ENCODE peak calls at places on chromosomes 4 and X, in nine cellular contexts. One of them, this sample, is unnamed.

GRCh38 chrX:48558270-48558669 is 16.0 kb upstream of the RBM3 start:
- DNase-seq in foreskin fibroblast: peak
- DNase-seq in AG10803: peak
- DNase-seq in epithelial cell of esophagus: peak
- DNase-seq in AG09309: peak
- DNase-seq in AG04450: peak
- DNase-seq in fibroblast of lung: peak
- DNase-seq in mucosa of descending colon: no peak
- DNase-seq in pancreas: no peak
- DNase-seq in this sample: peak

GRCh38 chr4:154082760-154083530 is 294.1 kb upstream of the SFRP2 start:
- DNase-seq in foreskin fibroblast: peak
- DNase-seq in AG10803: peak
- DNase-seq in epithelial cell of esophagus: peak
- DNase-seq in AG09309: no peak
- DNase-seq in AG04450: no peak
- DNase-seq in fibroblast of lung: no peak
- DNase-seq in mucosa of descending colon: no peak
- DNase-seq in pancreas: no peak
- DNase-seq in this sample: no peak

GRCh38 chrX:24117288-24117687 is 32.2 kb upstream of the ZFX start:
- DNase-seq in foreskin fibroblast: peak
- DNase-seq in AG10803: peak
- DNase-seq in epithelial cell of esophagus: peak
- DNase-seq in AG09309: peak
- DNase-seq in AG04450: peak
- DNase-seq in fibroblast of lung: peak
- DNase-seq in mucosa of descending colon: no peak
- DNase-seq in pancreas: no peak
- DNase-seq in this sample: peak

GRCh38 chrX:101550825-101551767 is 749 bp downstream of the ARMCX1 start:
- DNase-seq in foreskin fibroblast: peak
- DNase-seq in AG10803: peak
- DNase-seq in epithelial cell of esophagus: peak
- DNase-seq in AG09309: no peak
- DNase-seq in AG04450: no peak
- DNase-seq in fibroblast of lung: peak
- DNase-seq in mucosa of descending colon: peak
- DNase-seq in pancreas: peak
- DNase-seq in this sample: peak

GRCh38 chr4:37981844-37982720 is 21.9 kb downstream of the PTTG2 start:
- DNase-seq in foreskin fibroblast: peak
- DNase-seq in AG10803: peak
- DNase-seq in epithelial cell of esophagus: no peak
- DNase-seq in AG09309: peak
- DNase-seq in AG04450: no peak
- DNase-seq in fibroblast of lung: no peak
- DNase-seq in mucosa of descending colon: no peak
- DNase-seq in pancreas: no peak
- DNase-seq in this sample: peak

GRCh38 chr4:102683846-102684581 is 76.8 kb downstream of the MANBA start:
- DNase-seq in foreskin fibroblast: no peak
- DNase-seq in AG10803: no peak
- DNase-seq in epithelial cell of esophagus: peak
- DNase-seq in AG09309: no peak
- DNase-seq in AG04450: no peak
- DNase-seq in fibroblast of lung: no peak
- DNase-seq in mucosa of descending colon: no peak
- DNase-seq in pancreas: no peak
- DNase-seq in this sample: peak

GRCh38 chr4:174631901-174632758 is 109.8 kb upstream of the HPGD start:
- DNase-seq in foreskin fibroblast: peak
- DNase-seq in AG10803: peak
- DNase-seq in epithelial cell of esophagus: peak
- DNase-seq in AG09309: peak
- DNase-seq in AG04450: peak
- DNase-seq in fibroblast of lung: peak
- DNase-seq in mucosa of descending colon: no peak
- DNase-seq in pancreas: no peak
- DNase-seq in this sample: peak

GRCh38 chr4:6231663-6232165 is 31.4 kb upstream of the JAKMIP1 start:
- DNase-seq in foreskin fibroblast: no peak
- DNase-seq in AG10803: no peak
- DNase-seq in epithelial cell of esophagus: no peak
- DNase-seq in AG09309: no peak
- DNase-seq in AG04450: no peak
- DNase-seq in fibroblast of lung: no peak
- DNase-seq in mucosa of descending colon: no peak
- DNase-seq in pancreas: no peak
- DNase-seq in this sample: no peak

GRCh38 chrX:41481264-41482109 is 34.3 kb downstream of the NYX start:
- DNase-seq in foreskin fibroblast: no peak
- DNase-seq in AG10803: peak
- DNase-seq in epithelial cell of esophagus: no peak
- DNase-seq in AG09309: no peak
- DNase-seq in AG04450: no peak
- DNase-seq in fibroblast of lung: no peak
- DNase-seq in mucosa of descending colon: no peak
- DNase-seq in pancreas: no peak
- DNase-seq in this sample: no peak

GRCh38 chrX:9473708-9474107 is 8.8 kb downstream of the TBL1X start:
- DNase-seq in foreskin fibroblast: no peak
- DNase-seq in AG10803: no peak
- DNase-seq in epithelial cell of esophagus: no peak
- DNase-seq in AG09309: no peak
- DNase-seq in AG04450: no peak
- DNase-seq in fibroblast of lung: no peak
- DNase-seq in mucosa of descending colon: no peak
- DNase-seq in pancreas: no peak
- DNase-seq in this sample: no peak

GRCh38 chr4:87382116-87382515 is 8.9 kb downstream of the HSD17B11 start:
- DNase-seq in foreskin fibroblast: no peak
- DNase-seq in AG10803: no peak
- DNase-seq in epithelial cell of esophagus: no peak
- DNase-seq in AG09309: no peak
- DNase-seq in AG04450: no peak
- DNase-seq in fibroblast of lung: no peak
- DNase-seq in mucosa of descending colon: no peak
- DNase-seq in pancreas: no peak
- DNase-seq in this sample: no peak

GRCh38 chr4:84673475-84674230 is 90.7 kb downstream of the CDS1 start:
- DNase-seq in foreskin fibroblast: peak
- DNase-seq in AG10803: peak
- DNase-seq in epithelial cell of esophagus: peak
- DNase-seq in AG09309: peak
- DNase-seq in AG04450: peak
- DNase-seq in fibroblast of lung: peak
- DNase-seq in mucosa of descending colon: no peak
- DNase-seq in pancreas: no peak
- DNase-seq in this sample: peak

GRCh38 chr4:54063737-54064316 is 578 bp downstream of the CHIC2 start:
- DNase-seq in foreskin fibroblast: peak
- DNase-seq in AG10803: peak
- DNase-seq in epithelial cell of esophagus: peak
- DNase-seq in AG09309: no peak
- DNase-seq in AG04450: no peak
- DNase-seq in fibroblast of lung: no peak
- DNase-seq in mucosa of descending colon: peak
- DNase-seq in pancreas: peak
- DNase-seq in this sample: no peak

GRCh38 chr4:106266201-106266600 is 49.8 kb downstream of the TBCK start:
- DNase-seq in foreskin fibroblast: peak
- DNase-seq in AG10803: peak
- DNase-seq in epithelial cell of esophagus: peak
- DNase-seq in AG09309: peak
- DNase-seq in AG04450: peak
- DNase-seq in fibroblast of lung: peak
- DNase-seq in mucosa of descending colon: no peak
- DNase-seq in pancreas: no peak
- DNase-seq in this sample: peak

GRCh38 chr4:148653681-148654080 is 211.5 kb upstream of the NR3C2 start:
- DNase-seq in foreskin fibroblast: no peak
- DNase-seq in AG10803: no peak
- DNase-seq in epithelial cell of esophagus: no peak
- DNase-seq in AG09309: no peak
- DNase-seq in AG04450: no peak
- DNase-seq in fibroblast of lung: no peak
- DNase-seq in mucosa of descending colon: no peak
- DNase-seq in pancreas: no peak
- DNase-seq in this sample: peak

GRCh38 chr4:2465032-2465431 is 3.9 kb upstream of the RNF4 start:
- DNase-seq in foreskin fibroblast: no peak
- DNase-seq in AG10803: no peak
- DNase-seq in epithelial cell of esophagus: no peak
- DNase-seq in AG09309: no peak
- DNase-seq in AG04450: no peak
- DNase-seq in fibroblast of lung: no peak
- DNase-seq in mucosa of descending colon: no peak
- DNase-seq in pancreas: no peak
- DNase-seq in this sample: no peak

GRCh38 chr4:2462218-2462991 is 6.5 kb upstream of the RNF4 start:
- DNase-seq in foreskin fibroblast: peak
- DNase-seq in AG10803: peak
- DNase-seq in epithelial cell of esophagus: peak
- DNase-seq in AG09309: no peak
- DNase-seq in AG04450: peak
- DNase-seq in fibroblast of lung: peak
- DNase-seq in mucosa of descending colon: peak
- DNase-seq in pancreas: peak
- DNase-seq in this sample: peak

GRCh38 chr4:2459589-2460349 is 9.1 kb upstream of the RNF4 start:
- DNase-seq in foreskin fibroblast: no peak
- DNase-seq in AG10803: no peak
- DNase-seq in epithelial cell of esophagus: no peak
- DNase-seq in AG09309: no peak
- DNase-seq in AG04450: no peak
- DNase-seq in fibroblast of lung: no peak
- DNase-seq in mucosa of descending colon: no peak
- DNase-seq in pancreas: peak
- DNase-seq in this sample: no peak

GRCh38 chr4:2461246-2461960 is 7.5 kb upstream of the RNF4 start:
- DNase-seq in foreskin fibroblast: no peak
- DNase-seq in AG10803: no peak
- DNase-seq in epithelial cell of esophagus: no peak
- DNase-seq in AG09309: no peak
- DNase-seq in AG04450: no peak
- DNase-seq in fibroblast of lung: no peak
- DNase-seq in mucosa of descending colon: no peak
- DNase-seq in pancreas: peak
- DNase-seq in this sample: no peak

DNA sequence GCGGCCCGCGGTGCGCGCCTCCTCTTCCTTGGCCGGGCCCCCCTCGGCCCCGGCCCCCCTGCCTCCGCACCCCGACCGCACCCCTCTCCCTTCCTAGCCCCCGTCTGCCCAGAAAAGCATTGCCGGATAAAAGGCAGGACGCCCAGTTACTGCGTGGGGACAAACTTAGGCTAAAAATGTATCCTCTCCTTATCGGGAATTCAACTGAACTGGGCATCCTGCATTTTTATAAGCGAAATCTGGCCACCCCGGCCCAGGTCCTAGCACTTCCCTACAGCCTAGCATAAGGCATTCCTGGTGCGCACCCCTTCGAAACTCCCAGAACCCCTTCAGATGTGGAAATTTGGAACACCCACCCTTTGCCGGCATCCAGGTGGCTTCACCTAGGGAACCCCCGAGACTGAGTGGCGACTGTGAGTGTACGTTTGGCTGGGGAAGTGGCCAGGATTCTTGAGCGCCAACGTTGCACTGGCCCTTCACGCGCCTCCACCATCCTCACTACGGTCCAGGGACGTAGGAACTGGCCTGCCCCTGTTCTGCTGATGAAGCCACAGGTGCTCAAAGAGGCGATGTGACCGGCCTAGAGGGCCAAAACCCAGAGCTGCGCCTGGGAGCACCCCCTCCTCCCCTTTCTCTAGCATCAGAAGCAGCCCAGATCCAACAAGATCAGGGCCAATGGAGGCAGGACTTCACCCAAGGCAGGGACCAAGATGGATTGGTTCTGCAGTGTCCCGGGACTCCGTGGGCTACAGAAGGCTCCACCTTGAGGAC is 5.7 kb upstream of the RNF4 start:
- DNase-seq in foreskin fibroblast: no peak
- DNase-seq in AG10803: no peak
- DNase-seq in epithelial cell of esophagus: no peak
- DNase-seq in AG09309: no peak
- DNase-seq in AG04450: no peak
- DNase-seq in fibroblast of lung: no peak
- DNase-seq in mucosa of descending colon: no peak
- DNase-seq in pancreas: peak
- DNase-seq in this sample: no peak
- TF ChIP-seq CTCF in foreskin fibroblast: no peak
- TF ChIP-seq CTCF in AG10803: no peak
- TF ChIP-seq CTCF in epithelial cell of esophagus: no peak
- TF ChIP-seq CTCF in AG09309: no peak
- TF ChIP-seq CTCF in AG04450: no peak
- TF ChIP-seq CTCF in fibroblast of lung: no peak
- TF ChIP-seq CTCF in mucosa of descending colon: no peak
- TF ChIP-seq CTCF in pancreas: peak
- TF ChIP-seq CTCF in this sample: no peak

GRCh38 chr4:117986331-117986730 is 48.0 kb upstream of the NDST3 start:
- DNase-seq in foreskin fibroblast: no peak
- DNase-seq in AG10803: no peak
- DNase-seq in epithelial cell of esophagus: no peak
- DNase-seq in AG09309: no peak
- DNase-seq in AG04450: no peak
- DNase-seq in fibroblast of lung: no peak
- DNase-seq in mucosa of descending colon: no peak
- DNase-seq in pancreas: no peak
- DNase-seq in this sample: no peak
- H3K4me3 ChIP-seq in foreskin fibroblast: no peak
- H3K4me3 ChIP-seq in AG10803: no peak
- H3K4me3 ChIP-seq in epithelial cell of esophagus: no peak
- H3K4me3 ChIP-seq in AG09309: no peak
- H3K4me3 ChIP-seq in AG04450: no peak
- H3K4me3 ChIP-seq in fibroblast of lung: no peak
- H3K4me3 ChIP-seq in mucosa of descending colon: no peak
- H3K4me3 ChIP-seq in pancreas: no peak
- H3K4me3 ChIP-seq in this sample: no peak

DNA sequence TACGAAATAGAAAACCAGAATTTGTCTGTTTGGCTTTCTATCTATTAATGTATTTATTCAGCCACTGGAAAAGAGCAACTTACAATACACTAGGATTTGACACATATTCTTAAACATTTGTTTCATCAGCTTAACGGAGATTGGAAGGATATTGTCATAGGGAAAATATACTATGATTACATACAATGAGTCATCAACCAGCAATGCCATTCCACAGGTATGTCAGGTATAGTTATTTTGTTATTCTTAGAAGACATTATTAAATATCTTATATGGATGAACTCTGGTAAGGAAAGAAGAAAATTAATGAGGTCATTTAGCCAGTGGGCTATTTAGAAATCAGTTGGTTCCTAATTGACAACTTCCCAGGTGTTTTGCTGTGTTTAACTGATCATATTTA is 926.6 kb downstream of the STIM2 start:
- DNase-seq in foreskin fibroblast: no peak
- DNase-seq in AG10803: no peak
- DNase-seq in epithelial cell of esophagus: peak
- DNase-seq in AG09309: no peak
- DNase-seq in AG04450: no peak
- DNase-seq in fibroblast of lung: no peak
- DNase-seq in mucosa of descending colon: no peak
- DNase-seq in pancreas: no peak
- DNase-seq in this sample: no peak
- TF ChIP-seq CTCF in foreskin fibroblast: no peak
- TF ChIP-seq CTCF in AG10803: no peak
- TF ChIP-seq CTCF in epithelial cell of esophagus: no peak
- TF ChIP-seq CTCF in AG09309: no peak
- TF ChIP-seq CTCF in AG04450: no peak
- TF ChIP-seq CTCF in fibroblast of lung: no peak
- TF ChIP-seq CTCF in mucosa of descending colon: no peak
- TF ChIP-seq CTCF in pancreas: no peak
- TF ChIP-seq CTCF in this sample: no peak

GRCh38 chr4:150237110-150237852 is 159.0 kb downstream of the DCLK2 start:
- DNase-seq in foreskin fibroblast: peak
- DNase-seq in AG10803: peak
- DNase-seq in epithelial cell of esophagus: peak
- DNase-seq in AG09309: peak
- DNase-seq in AG04450: peak
- DNase-seq in fibroblast of lung: peak
- DNase-seq in mucosa of descending colon: no peak
- DNase-seq in pancreas: no peak
- DNase-seq in this sample: peak
- H3K4me3 ChIP-seq in foreskin fibroblast: no peak
- H3K4me3 ChIP-seq in AG10803: no peak
- H3K4me3 ChIP-seq in epithelial cell of esophagus: no peak
- H3K4me3 ChIP-seq in AG09309: no peak
- H3K4me3 ChIP-seq in AG04450: peak
- H3K4me3 ChIP-seq in fibroblast of lung: no peak
- H3K4me3 ChIP-seq in mucosa of descending colon: no peak
- H3K4me3 ChIP-seq in pancreas: no peak
- H3K4me3 ChIP-seq in this sample: no peak

This sample was measured in fibroblast of pulmonary artery.